ENCODE peak calls at places on chromosomes 7 and 10, in six cellular contexts. F is GM23248, R is foreskin keratinocyte, O is tibial nerve, I is aorta, D is mesendoderm. Q is an unnamed sample.

GRCh38 chr10:102775201-102775972 is 31.6 kb downstream of the WBP1L start:
- DNase-seq in O (peak), I (peak), F (no peak), D (no peak), R (no peak), Q (no peak)

GRCh38 chr10:123381271-123381670 is 227.1 kb downstream of the BUB3 start:
- DNase-seq in D (no peak), F (peak), I (no peak), O (no peak), R (no peak), Q (no peak)

GRCh38 chr7:36127075-36127740 is 25.8 kb upstream of the EEPD1 start:
- DNase-seq in R (no peak), F (peak), D (no peak), I (no peak), O (no peak), Q (no peak)

GRCh38 chr10:45599646-45600045 is 72.9 kb downstream of the ZFAND4 start:
- DNase-seq in I (no peak), O (no peak), F (no peak), D (no peak), R (no peak), Q (no peak)

GRCh38 chr7:101990811-101991418 is 173.5 kb downstream of the CUX1 start:
- DNase-seq in R (no peak), O (no peak), D (no peak), F (no peak), I (no peak), Q (no peak)

GRCh38 chr10:20888620-20889337 is 8.3 kb downstream of the NEBL start:
- DNase-seq in O (no peak), F (peak), I (no peak), D (no peak), R (no peak), Q (no peak)

GRCh38 chr7:117012284-117013174 is 59.2 kb downstream of the ST7 start:
- DNase-seq in I (no peak), D (peak), F (peak), O (no peak), R (no peak), Q (no peak)

GRCh38 chr7:51028128-51028830 is 245.6 kb upstream of the GRB10 start:
- DNase-seq in I (no peak), R (no peak), O (no peak), D (no peak), F (no peak), Q (no peak)

GRCh38 chr10:63157845-63158624 is 24.9 kb downstream of the NRBF2 start:
- DNase-seq in I (no peak), F (peak), R (peak), D (peak), O (no peak), Q (peak)

GRCh38 chr7:140212100-140212881 is 35.5 kb upstream of the KDM7A start:
- DNase-seq in R (peak), O (no peak), F (peak), I (no peak), D (no peak), Q (no peak)

GRCh38 chr10:86654411-86655172 is at the start of gene OPN4:
- DNase-seq in R (no peak), I (peak), F (no peak), D (no peak), O (no peak), Q (no peak)

GRCh38 chr10:91511549-91512330 is 101.6 kb downstream of the HECTD2 start:
- DNase-seq in F (peak), R (peak), O (no peak), I (no peak), D (no peak), Q (no peak)
- H3K27ac ChIP-seq in F (peak), R (no peak), O (no peak), I (no peak), D (no peak), Q (no peak)

GRCh38 chr10:8350250-8350967 is 295.9 kb downstream of the GATA3 start:
- DNase-seq in F (no peak), R (peak), O (no peak), D (no peak), I (no peak), Q (no peak)

GRCh38 chr10:8356283-8356682 is 301.8 kb downstream of the GATA3 start:
- DNase-seq in O (no peak), I (no peak), D (no peak), F (no peak), R (no peak), Q (no peak)

GRCh38 chr10:8346861-8347260 is 292.4 kb downstream of the GATA3 start:
- DNase-seq in R (no peak), F (no peak), I (no peak), O (no peak), D (peak), Q (no peak)

GRCh38 chr10:8349610-8350249 is 295.2 kb downstream of the GATA3 start:
- DNase-seq in D (no peak), R (peak), O (no peak), F (no peak), I (no peak), Q (no peak)

GRCh38 chr10:8352696-8353095 is 298.2 kb downstream of the GATA3 start:
- DNase-seq in R (no peak), I (no peak), D (no peak), O (no peak), F (no peak), Q (no peak)
- H3K27ac ChIP-seq in R (no peak), I (no peak), D (no peak), O (no peak), F (no peak), Q (no peak)

GRCh38 chr10:116771101-116771705 is 28.8 kb upstream of the HSPA12A start:
- DNase-seq in O (peak), R (peak), I (peak), D (no peak), F (peak), Q (no peak)
- H3K27ac ChIP-seq in O (no peak), R (no peak), I (no peak), D (peak), F (peak), Q (no peak)

GRCh38 chr10:70845261-70845660 is 29.5 kb downstream of the SGPL1 start:
- DNase-seq in F (no peak), O (no peak), D (no peak), I (no peak), R (no peak), Q (no peak)
- H3K27ac ChIP-seq in F (no peak), O (no peak), D (no peak), I (no peak), R (no peak), Q (no peak)

GRCh38 chr10:74797550-74797949 is 28.9 kb upstream of the KAT6B start:
- DNase-seq in D (no peak), F (no peak), I (no peak), O (no peak), R (no peak), Q (no peak)

GRCh38 chr10:74801447-74801846 is 25.0 kb upstream of the KAT6B start:
- DNase-seq in R (no peak), O (no peak), D (no peak), I (no peak), F (no peak), Q (no peak)

GRCh38 chr10:74794531-74794930 is 31.9 kb upstream of the KAT6B start:
- DNase-seq in O (no peak), I (no peak), F (no peak), D (no peak), R (no peak), Q (no peak)

DNA sequence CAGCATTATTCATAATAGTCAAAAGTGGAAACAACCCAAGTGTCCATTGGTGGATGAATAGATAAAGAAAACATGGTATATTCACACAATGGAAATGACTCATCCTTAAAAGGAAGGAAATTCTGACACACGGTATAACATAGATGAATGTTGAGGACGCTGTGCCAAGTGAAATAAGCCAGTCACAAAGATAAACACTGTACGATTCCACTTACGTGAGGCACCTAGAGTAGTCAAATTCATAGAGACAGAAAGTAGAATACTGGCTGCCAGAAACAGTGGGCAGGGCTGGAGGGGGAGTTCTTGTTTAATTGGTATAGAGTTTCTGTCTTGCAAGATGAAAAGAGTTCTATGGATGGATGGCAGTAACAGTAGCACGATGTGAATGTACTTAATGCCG is 26.6 kb upstream of the KAT6B start:
- DNase-seq in F (peak), O (no peak), R (peak), D (no peak), I (no peak), Q (no peak)
- H3K27ac ChIP-seq in F (no peak), O (no peak), R (no peak), D (no peak), I (no peak), Q (no peak)

GRCh38 chr10:78690354-78691111 is 378.2 kb upstream of the ZMIZ1 start:
- DNase-seq in F (no peak), R (no peak), D (no peak), I (no peak), O (no peak), Q (no peak)

GRCh38 chr10:78691301-78692030 is 377.3 kb upstream of the ZMIZ1 start:
- DNase-seq in F (no peak), I (no peak), D (no peak), R (no peak), O (no peak), Q (no peak)

GRCh38 chr10:78687616-78688015 is 381.1 kb upstream of the ZMIZ1 start:
- DNase-seq in I (no peak), O (no peak), F (peak), D (no peak), R (no peak), Q (no peak)

GRCh38 chr10:78688221-78688944 is 380.4 kb upstream of the ZMIZ1 start:
- DNase-seq in O (no peak), I (no peak), R (no peak), D (no peak), F (no peak), Q (no peak)

GRCh38 chr10:78688945-78689935 is 379.5 kb upstream of the ZMIZ1 start:
- DNase-seq in D (peak), O (no peak), R (no peak), I (peak), F (peak), Q (no peak)
- H3K27ac ChIP-seq in D (no peak), O (no peak), R (no peak), I (no peak), F (no peak), Q (peak)

GRCh38 chr10:72306215-72306760 is 32.6 kb downstream of the DDIT4 start:
- DNase-seq in F (no peak), O (no peak), D (no peak), I (no peak), R (no peak), Q (no peak)
- H3K27ac ChIP-seq in F (no peak), O (peak), D (no peak), I (no peak), R (no peak), Q (no peak)

GRCh38 chr7:48298779-48299178 is 127.5 kb downstream of the ABCA13 start:
- DNase-seq in O (no peak), R (peak), F (peak), I (no peak), D (peak), Q (no peak)

GRCh38 chr7:48296976-48297375 is 125.7 kb downstream of the ABCA13 start:
- DNase-seq in D (no peak), O (no peak), I (no peak), R (no peak), F (no peak), Q (no peak)

GRCh38 chr7:48299580-48300169 is 128.4 kb downstream of the ABCA13 start:
- DNase-seq in F (peak), R (peak), O (peak), D (peak), I (no peak), Q (peak)

GRCh38 chr7:48301201-48301600 is 129.9 kb downstream of the ABCA13 start:
- DNase-seq in R (no peak), I (no peak), O (no peak), F (peak), D (no peak), Q (no peak)

DNA sequence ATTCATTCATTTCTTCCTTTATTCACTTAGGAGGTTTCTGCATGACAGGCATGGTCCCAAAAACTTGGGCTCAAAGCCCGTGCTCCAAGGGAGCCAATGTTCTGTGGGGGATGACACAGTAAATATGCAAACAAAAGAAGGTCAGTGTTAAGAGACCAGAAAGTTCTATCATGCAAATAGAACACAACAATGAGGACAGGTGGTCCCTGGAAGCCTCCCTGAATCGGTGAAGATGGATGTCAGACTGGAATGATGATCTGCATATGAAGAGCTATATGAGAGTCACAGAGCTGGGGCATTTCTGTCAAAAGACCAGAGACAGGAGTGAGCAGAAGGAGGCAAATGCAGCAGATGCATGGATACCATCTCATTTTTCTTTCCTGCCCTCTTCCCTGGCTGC is 129.0 kb downstream of the ABCA13 start:
- DNase-seq in F (no peak), R (no peak), D (no peak), I (no peak), O (no peak), Q (no peak)
- H3K27ac ChIP-seq in F (no peak), R (no peak), D (no peak), I (no peak), O (no peak), Q (no peak)